ENCODE peak calls at places on chromosomes 7 and 10, in seven cellular contexts. F is astrocyte of the cerebellum; N is globus pallidus; I is iPS-NIHi11; A is pulmonary artery endothelial cell; Y is activated T-helper 1 cell treated with anti-CD3 and anti-CD28 coated beads, Interleukin-2, amount 50 U/mL, for 16 hours; U is T-helper 17 cell. Z is an unnamed sample.
A peak's percentile ranks its signal among the peaks of the same experiment; 100 is the strongest.

GRCh38 chr7:138449580-138449979 is 10.5 kb upstream of the TRIM24 start:
- DNase-seq in F (no peak), N (no peak), I (peak; percentile 19), A (no peak), Y (peak; percentile 8), U (peak; percentile 18), Z (peak; percentile 27)

GRCh38 chr7:1813394-1814088 is 143.5 kb downstream of the ELFN1 start:
- DNase-seq in F (no peak), N (no peak), I (no peak), A (no peak), Y (no peak), U (no peak), Z (no peak)

GRCh38 chr10:22611425-22612111 is 102.8 kb downstream of the PIP4K2A start:
- DNase-seq in F (no peak), N (no peak), I (no peak), A (no peak), Y (peak; percentile 39), U (peak; percentile 34), Z (no peak)

GRCh38 chr7:142476077-142476476 is 218.2 kb upstream of the PRSS58 start:
- DNase-seq in F (no peak), N (no peak), I (no peak), A (no peak), Y (no peak), U (no peak), Z (no peak)

GRCh38 chr7:3888096-3888495 is 587.0 kb downstream of the SDK1 start:
- DNase-seq in F (peak; percentile 16), N (no peak), I (no peak), A (no peak), Y (no peak), U (no peak), Z (no peak)

GRCh38 chr7:152601305-152601798 is 74.6 kb downstream of the XRCC2 start:
- DNase-seq in F (no peak), N (no peak), I (no peak), A (no peak), Y (no peak), U (no peak), Z (no peak)

GRCh38 chr7:155796381-155797261 is 15.6 kb downstream of the SHH start:
- DNase-seq in F (no peak), N (no peak), I (peak; percentile 93), A (no peak), Y (peak; percentile 56), U (peak; percentile 60), Z (no peak)

GRCh38 chr7:114372619-114373018 is 42.0 kb upstream of the FOXP2 start:
- DNase-seq in F (no peak), N (no peak), I (no peak), A (no peak), Y (no peak), U (no peak), Z (no peak)

GRCh38 chr10:130466271-130466997 is 330.2 kb downstream of the GLRX3 start:
- DNase-seq in F (no peak), N (no peak), I (no peak), A (no peak), Y (no peak), U (no peak), Z (no peak)

GRCh38 chr10:107034023-107034422 is 130.5 kb downstream of the SORCS1 start:
- DNase-seq in F (no peak), N (no peak), I (no peak), A (no peak), Y (no peak), U (no peak), Z (no peak)

GRCh38 chr10:12333382-12334185 is 15.8 kb upstream of the CAMK1D start:
- DNase-seq in F (peak; percentile 98), N (no peak), I (peak; percentile 68), A (no peak), Y (peak; percentile 11), U (no peak), Z (no peak)

GRCh38 chr7:30974605-30975256 is 11.0 kb downstream of the GHRHR start:
- DNase-seq in F (no peak), N (no peak), I (peak; percentile 83), A (no peak), Y (no peak), U (no peak), Z (peak; percentile 60)

GRCh38 chr10:121313119-121313858 is 285.0 kb downstream of the FGFR2 start:
- DNase-seq in F (no peak), N (no peak), I (no peak), A (no peak), Y (no peak), U (no peak), Z (no peak)

GRCh38 chr7:142753366-142753765 is 4.1 kb downstream of the PRSS1 start:
- DNase-seq in F (no peak), N (no peak), I (no peak), A (no peak), Y (no peak), U (no peak), Z (no peak)

GRCh38 chr10:30583778-30584415 is 45.7 kb downstream of the LYZL2 start:
- DNase-seq in F (peak; percentile 65), N (peak; percentile 35), I (peak; percentile 30), A (peak; percentile 90), Y (no peak), U (no peak), Z (no peak)

GRCh38 chr7:140857048-140857447 is 67.7 kb downstream of the BRAF start:
- DNase-seq in F (no peak), N (no peak), I (no peak), A (no peak), Y (no peak), U (no peak), Z (no peak)

GRCh38 chr10:80410122-80410521 is 1.8 kb downstream of the PRXL2A start:
- DNase-seq in F (no peak), N (no peak), I (no peak), A (no peak), Y (no peak), U (no peak), Z (no peak)

GRCh38 chr10:10911471-10911921 is 106.2 kb upstream of the CELF2 start:
- DNase-seq in F (peak; percentile 86), N (no peak), I (peak; percentile 46), A (peak; percentile 63), Y (no peak), U (no peak), Z (no peak)

GRCh38 chr7:99764478-99764877 is 19.5 kb downstream of the CYP3A4 start:
- DNase-seq in F (no peak), N (no peak), I (no peak), A (no peak), Y (no peak), U (no peak), Z (no peak)

GRCh38 chr7:75739796-75740672 is 1.3 kb upstream of the HIP1 start:
- DNase-seq in F (no peak), N (no peak), I (peak; percentile 52), A (peak; percentile 19), Y (no peak), U (no peak), Z (no peak)